ENCODE peak calls at places on chromosomes 16 and 17, in eight cellular contexts. One of them, this sample, is unnamed.
A peak's percentile ranks its signal among the peaks of the same experiment; 100 is the strongest.

GRCh38 chr16:84685210-84685609 is 14.6 kb upstream of the USP10 start:
- DNase-seq in hepatocyte: no peak
- DNase-seq in DND-41: no peak
- DNase-seq in fibroblast of lung: no peak
- DNase-seq in A549: no peak
- DNase-seq in upper lobe of right lung: no peak
- DNase-seq in keratinocyte: no peak
- DNase-seq in body of pancreas: no peak
- DNase-seq in this sample: no peak

GRCh38 chr16:85126383-85126730 is 14.1 kb upstream of the CIBAR2 start:
- DNase-seq in hepatocyte: no peak
- DNase-seq in DND-41: no peak
- DNase-seq in fibroblast of lung: peak; percentile 23
- DNase-seq in A549: no peak
- DNase-seq in upper lobe of right lung: no peak
- DNase-seq in keratinocyte: no peak
- DNase-seq in body of pancreas: peak; percentile 63
- DNase-seq in this sample: no peak

GRCh38 chr16:75019586-75019985 is 20.8 kb downstream of the ZNRF1 start:
- DNase-seq in hepatocyte: no peak
- DNase-seq in DND-41: no peak
- DNase-seq in fibroblast of lung: no peak
- DNase-seq in A549: no peak
- DNase-seq in upper lobe of right lung: no peak
- DNase-seq in keratinocyte: no peak
- DNase-seq in body of pancreas: no peak
- DNase-seq in this sample: no peak

GRCh38 chr16:87790278-87791023 is 24.7 kb upstream of the KLHDC4 start:
- DNase-seq in hepatocyte: no peak
- DNase-seq in DND-41: no peak
- DNase-seq in fibroblast of lung: no peak
- DNase-seq in A549: peak; percentile 94
- DNase-seq in upper lobe of right lung: no peak
- DNase-seq in keratinocyte: peak; percentile 56
- DNase-seq in body of pancreas: peak; percentile 40
- DNase-seq in this sample: no peak

GRCh38 chr16:30870904-30871303 is 23.0 kb downstream of the BCL7C start:
- DNase-seq in hepatocyte: no peak
- DNase-seq in DND-41: no peak
- DNase-seq in fibroblast of lung: no peak
- DNase-seq in A549: no peak
- DNase-seq in upper lobe of right lung: no peak
- DNase-seq in keratinocyte: no peak
- DNase-seq in body of pancreas: no peak
- DNase-seq in this sample: no peak

GRCh38 chr17:7782237-7782636 is 51.8 kb upstream of the KDM6B start:
- DNase-seq in hepatocyte: no peak
- DNase-seq in DND-41: no peak
- DNase-seq in fibroblast of lung: peak; percentile 45
- DNase-seq in A549: peak; percentile 20
- DNase-seq in upper lobe of right lung: no peak
- DNase-seq in keratinocyte: no peak
- DNase-seq in body of pancreas: no peak
- DNase-seq in this sample: no peak

GRCh38 chr16:66933776-66934137 is 445 bp downstream of the CIAO2B start:
- DNase-seq in hepatocyte: peak; percentile 48
- DNase-seq in DND-41: no peak
- DNase-seq in fibroblast of lung: no peak
- DNase-seq in A549: no peak
- DNase-seq in upper lobe of right lung: no peak
- DNase-seq in keratinocyte: no peak
- DNase-seq in body of pancreas: no peak
- DNase-seq in this sample: peak; percentile 36

GRCh38 chr16:11386791-11387546 is 41.7 kb downstream of the RMI2 start:
- DNase-seq in hepatocyte: peak; percentile 66
- DNase-seq in DND-41: no peak
- DNase-seq in fibroblast of lung: no peak
- DNase-seq in A549: peak; percentile 30
- DNase-seq in upper lobe of right lung: no peak
- DNase-seq in keratinocyte: no peak
- DNase-seq in body of pancreas: no peak
- DNase-seq in this sample: no peak

GRCh38 chr16:1216296-1216619 is 8.8 kb downstream of the TPSG1 start:
- DNase-seq in hepatocyte: no peak
- DNase-seq in DND-41: no peak
- DNase-seq in fibroblast of lung: no peak
- DNase-seq in A549: no peak
- DNase-seq in upper lobe of right lung: no peak
- DNase-seq in keratinocyte: no peak
- DNase-seq in body of pancreas: no peak
- DNase-seq in this sample: no peak

GRCh38 chr17:72512649-72513556 is 392.1 kb downstream of the SOX9 start:
- DNase-seq in hepatocyte: no peak
- DNase-seq in DND-41: no peak
- DNase-seq in fibroblast of lung: no peak
- DNase-seq in A549: no peak
- DNase-seq in upper lobe of right lung: no peak
- DNase-seq in keratinocyte: no peak
- DNase-seq in body of pancreas: no peak
- DNase-seq in this sample: no peak

GRCh38 chr17:29349409-29349808 is 40.8 kb upstream of the TAOK1 start:
- DNase-seq in hepatocyte: no peak
- DNase-seq in DND-41: no peak
- DNase-seq in fibroblast of lung: no peak
- DNase-seq in A549: no peak
- DNase-seq in upper lobe of right lung: no peak
- DNase-seq in keratinocyte: no peak
- DNase-seq in body of pancreas: no peak
- DNase-seq in this sample: no peak

GRCh38 chr17:59423137-59423703 is 91.8 kb downstream of the YPEL2 start:
- DNase-seq in hepatocyte: peak; percentile 62
- DNase-seq in DND-41: no peak
- DNase-seq in fibroblast of lung: peak; percentile 69
- DNase-seq in A549: peak; percentile 68
- DNase-seq in upper lobe of right lung: no peak
- DNase-seq in keratinocyte: no peak
- DNase-seq in body of pancreas: peak; percentile 53
- DNase-seq in this sample: no peak

DNA sequence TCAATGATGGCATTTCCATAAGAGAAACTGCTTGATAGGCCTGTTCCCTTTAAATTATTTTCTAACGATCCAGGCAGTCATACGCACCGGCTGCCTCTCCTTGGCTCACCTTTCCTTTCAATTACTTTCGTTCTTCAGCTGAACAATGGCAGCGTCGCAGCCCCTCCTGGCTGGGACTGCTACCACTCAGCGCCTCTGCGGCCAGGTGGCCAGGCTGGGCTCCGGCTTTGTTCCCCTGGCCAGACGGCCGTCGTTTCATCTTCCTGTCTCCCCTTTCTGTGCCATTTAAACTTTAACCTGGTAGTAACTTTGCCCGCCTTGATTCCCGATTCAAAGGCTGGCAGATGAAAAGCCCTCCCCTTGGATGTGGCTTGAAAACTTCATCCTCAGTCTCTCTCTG is 79.0 kb downstream of the C16orf78 start:
- DNase-seq in hepatocyte: no peak
- DNase-seq in DND-41: no peak
- DNase-seq in fibroblast of lung: no peak
- DNase-seq in A549: no peak
- DNase-seq in upper lobe of right lung: peak; percentile 37
- DNase-seq in keratinocyte: no peak
- DNase-seq in body of pancreas: peak; percentile 4
- DNase-seq in this sample: no peak
- H3K27ac ChIP-seq in hepatocyte: no peak overlapping the region
- H3K27ac ChIP-seq in DND-41: no peak overlapping the region
- H3K27ac ChIP-seq in fibroblast of lung: no peak overlapping the region
- H3K27ac ChIP-seq in A549: no peak overlapping the region
- H3K27ac ChIP-seq in upper lobe of right lung: peak overlapping the region; percentile 63
- H3K27ac ChIP-seq in keratinocyte: no peak overlapping the region
- H3K27ac ChIP-seq in body of pancreas: no peak overlapping the region
- H3K27ac ChIP-seq in this sample: no peak overlapping the region

DNA sequence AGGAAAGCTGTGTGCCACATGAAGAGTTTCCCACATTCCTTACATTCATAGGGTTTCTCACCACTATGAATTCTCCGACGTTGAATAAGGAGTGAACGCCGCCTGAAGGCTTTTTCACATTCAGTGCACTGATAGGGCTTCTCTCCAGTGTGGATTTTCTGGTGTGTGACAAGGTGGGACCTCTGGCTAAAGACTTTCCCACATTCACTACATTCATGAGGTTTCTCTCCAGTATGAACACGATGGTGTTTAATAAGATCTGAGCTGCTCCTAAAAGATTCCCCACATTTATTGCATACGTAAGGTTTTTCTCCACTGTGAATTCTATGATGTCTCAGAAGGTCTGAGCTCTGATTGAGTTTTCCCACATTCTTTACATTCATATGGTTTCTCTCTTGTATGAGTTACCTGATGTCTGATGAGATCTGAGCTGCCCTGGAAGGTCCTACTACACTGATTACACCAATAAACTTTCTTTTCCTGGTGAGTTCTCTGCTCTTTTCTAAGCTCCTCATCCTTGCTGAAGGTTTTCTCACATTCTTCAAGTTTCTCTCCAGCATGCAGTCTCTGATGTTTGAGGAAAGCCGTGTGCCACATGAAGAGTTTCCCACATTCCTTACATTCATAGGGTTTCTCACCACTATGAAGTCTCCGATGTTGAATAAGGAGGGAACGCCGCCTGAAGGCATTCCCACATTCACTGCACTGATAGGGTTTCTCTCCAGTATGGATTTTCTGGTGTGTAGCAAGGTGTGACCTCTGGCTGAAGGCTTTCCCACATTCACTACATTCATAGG is 10.0 kb downstream of the ZNF594 start:
- DNase-seq in hepatocyte: no peak
- DNase-seq in DND-41: no peak
- DNase-seq in fibroblast of lung: no peak
- DNase-seq in A549: no peak
- DNase-seq in upper lobe of right lung: no peak
- DNase-seq in keratinocyte: no peak
- DNase-seq in body of pancreas: no peak
- DNase-seq in this sample: no peak
- H3K9me3 ChIP-seq in hepatocyte: peaks cover 74% of the 10 kb centered on the region
- H3K9me3 ChIP-seq in DND-41: peaks cover 83% of the 10 kb centered on the region
- H3K9me3 ChIP-seq in fibroblast of lung: peaks cover 6% of the 10 kb centered on the region
- H3K9me3 ChIP-seq in A549: peaks cover 100% of the 10 kb centered on the region
- H3K9me3 ChIP-seq in upper lobe of right lung: peaks cover 88% of the 10 kb centered on the region
- H3K9me3 ChIP-seq in keratinocyte: peaks cover 49% of the 10 kb centered on the region
- H3K9me3 ChIP-seq in body of pancreas: no peaks in the 10 kb centered on the region
- H3K9me3 ChIP-seq in this sample: peaks cover 95% of the 10 kb centered on the region

DNA sequence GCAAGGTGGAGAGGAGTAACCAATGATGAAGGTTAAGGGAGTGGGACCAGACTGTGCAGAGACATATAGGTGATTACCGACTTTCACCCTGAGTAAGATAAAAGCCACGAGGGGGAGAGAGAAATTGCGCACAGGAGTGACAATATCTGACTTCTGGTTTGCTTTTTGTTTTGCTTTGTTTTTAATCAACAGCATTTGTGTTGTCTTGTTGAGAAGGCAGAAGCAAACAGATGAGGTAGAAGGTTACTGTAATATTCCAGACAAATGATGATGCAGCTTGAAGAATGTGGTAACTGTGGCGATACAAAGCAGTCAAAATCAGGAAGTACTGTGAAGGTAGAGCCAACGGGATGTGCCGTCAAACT is 7.5 kb downstream of the PELP1 start:
- DNase-seq in hepatocyte: no peak
- DNase-seq in DND-41: no peak
- DNase-seq in fibroblast of lung: no peak
- DNase-seq in A549: no peak
- DNase-seq in upper lobe of right lung: no peak
- DNase-seq in keratinocyte: no peak
- DNase-seq in body of pancreas: no peak
- DNase-seq in this sample: no peak
- TF ChIP-seq CTCF in hepatocyte: no peak
- TF ChIP-seq CTCF in DND-41: no peak
- TF ChIP-seq CTCF in fibroblast of lung: no peak
- TF ChIP-seq CTCF in A549: no peak
- TF ChIP-seq CTCF in upper lobe of right lung: no peak
- TF ChIP-seq CTCF in keratinocyte: no peak
- TF ChIP-seq CTCF in body of pancreas: no peak
- TF ChIP-seq CTCF in this sample: no peak

GRCh38 chr17:79992657-79993389 is 42.8 kb downstream of the TBC1D16 start:
- DNase-seq in hepatocyte: no peak
- DNase-seq in DND-41: no peak
- DNase-seq in fibroblast of lung: no peak
- DNase-seq in A549: no peak
- DNase-seq in upper lobe of right lung: no peak
- DNase-seq in keratinocyte: no peak
- DNase-seq in body of pancreas: no peak
- DNase-seq in this sample: no peak
- H3K27ac ChIP-seq in hepatocyte: peak overlapping the region; percentile 98
- H3K27ac ChIP-seq in DND-41: peak overlapping the region; percentile 38
- H3K27ac ChIP-seq in fibroblast of lung: peak overlapping the region; percentile 33
- H3K27ac ChIP-seq in A549: peak overlapping the region; percentile 95
- H3K27ac ChIP-seq in upper lobe of right lung: no peak overlapping the region
- H3K27ac ChIP-seq in keratinocyte: peak overlapping the region; percentile 62
- H3K27ac ChIP-seq in body of pancreas: peak overlapping the region; percentile 55
- H3K27ac ChIP-seq in this sample: no peak overlapping the region

DNA sequence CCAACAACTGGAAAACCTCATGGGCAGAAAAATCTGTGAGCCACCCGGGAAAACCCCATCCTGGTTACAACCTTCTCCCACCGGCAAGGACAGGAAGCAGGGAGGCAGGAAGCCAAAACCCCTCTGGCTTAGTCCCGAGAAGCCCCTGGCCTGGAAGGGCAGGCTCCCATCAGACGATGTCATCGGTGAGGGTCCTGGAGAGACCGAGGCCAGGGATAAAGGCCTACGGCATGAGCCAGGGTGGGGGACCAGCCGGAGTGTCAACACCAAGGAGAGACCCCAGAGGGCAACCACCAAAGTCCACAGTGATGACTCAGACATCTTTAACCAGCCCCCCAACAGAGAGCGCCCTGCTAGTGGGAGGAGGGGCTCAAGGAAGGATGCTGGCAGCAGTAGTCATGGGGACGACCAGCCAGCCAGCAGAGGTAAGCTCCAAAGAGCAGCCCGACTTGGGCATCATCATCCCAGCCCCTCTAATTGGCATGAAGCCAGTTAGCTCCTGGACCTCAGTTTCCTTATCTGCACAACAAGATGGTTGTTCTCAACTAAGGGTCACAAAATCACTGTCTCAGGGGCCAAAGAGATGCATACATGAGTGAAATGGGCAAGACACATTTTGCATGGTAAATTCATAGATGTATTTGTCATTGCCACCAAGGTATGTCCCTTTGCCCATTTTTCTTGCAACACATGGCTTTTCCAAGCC is 190.7 kb downstream of the KATNIP start:
- DNase-seq in hepatocyte: no peak
- DNase-seq in DND-41: no peak
- DNase-seq in fibroblast of lung: peak; percentile 39
- DNase-seq in A549: no peak
- DNase-seq in upper lobe of right lung: no peak
- DNase-seq in keratinocyte: no peak
- DNase-seq in body of pancreas: no peak
- DNase-seq in this sample: no peak
- H3K9me3 ChIP-seq in hepatocyte: no peaks in the 10 kb centered on the region
- H3K9me3 ChIP-seq in DND-41: no peaks in the 10 kb centered on the region
- H3K9me3 ChIP-seq in fibroblast of lung: no peaks in the 10 kb centered on the region
- H3K9me3 ChIP-seq in A549: no peaks in the 10 kb centered on the region
- H3K9me3 ChIP-seq in upper lobe of right lung: no peaks in the 10 kb centered on the region
- H3K9me3 ChIP-seq in keratinocyte: no peaks in the 10 kb centered on the region
- H3K9me3 ChIP-seq in body of pancreas: no peaks in the 10 kb centered on the region
- H3K9me3 ChIP-seq in this sample: no peaks in the 10 kb centered on the region